ENCODE peak calls at places on chromosomes 12 and 14, in four cellular contexts. Y is central memory CD4-positive, alpha-beta T cell; S is DMS79 treated with DMSO at 0.1 percent for 48 hours; I is WTC11. P is an unnamed sample.

GRCh38 chr12:124523071-124523470 is 44.3 kb downstream of the NCOR2 start:
- DNase-seq in Y (no peak), S (peak; percentile 77), I (no peak), P (no peak)

GRCh38 chr12:113136128-113136989 is 798 bp upstream of the RASAL1 start:
- DNase-seq in Y (peak; percentile 51), S (no peak), I (peak; percentile 43), P (no peak)

GRCh38 chr12:3131129-3131528 is 54.0 kb downstream of the TSPAN9 start:
- DNase-seq in Y (no peak), S (no peak), I (no peak), P (no peak)

GRCh38 chr12:93848453-93849120 is 171.4 kb downstream of the CRADD start:
- DNase-seq in Y (no peak), S (no peak), I (no peak), P (no peak)

GRCh38 chr14:49865431-49865859 is 12.9 kb upstream of the NEMF start:
- DNase-seq in Y (peak; percentile 63), S (peak; percentile 81), I (peak; percentile 85), P (peak; percentile 83)

GRCh38 chr12:58530421-58531067 is 389.8 kb downstream of the LRIG3 start:
- DNase-seq in Y (no peak), S (no peak), I (no peak), P (no peak)

GRCh38 chr14:100434033-100434601 is 111.0 kb downstream of the SLC25A47 start:
- DNase-seq in Y (no peak), S (no peak), I (no peak), P (no peak)

GRCh38 chr12:50059440-50060119 is 2.2 kb downstream of the ASIC1 start:
- DNase-seq in Y (no peak), S (no peak), I (no peak), P (no peak)

GRCh38 chr12:96015672-96016071 is 19.5 kb upstream of the HAL start:
- DNase-seq in Y (no peak), S (no peak), I (peak; percentile 50), P (peak; percentile 36)

GRCh38 chr14:72699852-72700257 is 194.0 kb downstream of the DPF3 start:
- DNase-seq in Y (no peak), S (no peak), I (no peak), P (no peak)

GRCh38 chr14:65098586-65098985 is 3.7 kb downstream of the MAX start:
- DNase-seq in Y (peak; percentile 59), S (no peak), I (no peak), P (no peak)

GRCh38 chr12:3527181-3527580 is 36.2 kb downstream of the PRMT8 start:
- DNase-seq in Y (no peak), S (no peak), I (no peak), P (no peak)

GRCh38 chr14:97757491-97757890 is 960.3 kb downstream of the VRK1 start:
- DNase-seq in Y (no peak), S (peak; percentile 13), I (no peak), P (peak; percentile 15)